ENCODE peak calls at places on chromosomes 7 and 10, in five cellular contexts. V, P, J, L and F are unnamed samples.

GRCh38 chr7:30226593-30227268 is 57.7 kb upstream of the ZNRF2 start:
- DNase-seq in V (no peak), P (no peak), J (peak; percentile 66), L (no peak), F (no peak)

GRCh38 chr7:8254667-8255066 is 7.3 kb downstream of the ICA1 start:
- DNase-seq in V (no peak), P (no peak), J (no peak), L (no peak), F (no peak)

GRCh38 chr7:44240983-44241510 is 40.3 kb downstream of the YKT6 start:
- DNase-seq in V (no peak), P (peak; percentile 49), J (peak; percentile 87), L (peak; percentile 93), F (peak; percentile 56)

GRCh38 chr10:110141747-110142625 is 65.4 kb upstream of the MXI1 start:
- DNase-seq in V (no peak), P (no peak), J (peak; percentile 81), L (no peak), F (no peak)

GRCh38 chr7:5631185-5631584 is 150.3 kb downstream of the RNF216 start:
- DNase-seq in V (no peak), P (no peak), J (no peak), L (no peak), F (no peak)

GRCh38 chr7:19113855-19114590 is 3.4 kb downstream of the TWIST1 start:
- DNase-seq in V (no peak), P (no peak), J (no peak), L (no peak), F (peak; percentile 85)

GRCh38 chr7:1843271-1843861 is 173.3 kb downstream of the ELFN1 start:
- DNase-seq in V (no peak), P (no peak), J (peak; percentile 33), L (no peak), F (no peak)

GRCh38 chr7:82067628-82068264 is 297.9 kb upstream of the HGF start:
- DNase-seq in V (no peak), P (no peak), J (no peak), L (no peak), F (no peak)

GRCh38 chr7:26937306-26937705 is 72.9 kb upstream of the SKAP2 start:
- DNase-seq in V (no peak), P (no peak), J (no peak), L (no peak), F (no peak)

GRCh38 chr7:4430227-4430626 is 251.9 kb upstream of the FOXK1 start:
- DNase-seq in V (no peak), P (no peak), J (no peak), L (no peak), F (no peak)

GRCh38 chr7:136133491-136133990 is 156.4 kb upstream of the MTPN start:
- DNase-seq in V (no peak), P (no peak), J (no peak), L (no peak), F (peak; percentile 75)

GRCh38 chr10:101380353-101381017 is 26.5 kb downstream of the BTRC start:
- DNase-seq in V (no peak), P (no peak), J (no peak), L (no peak), F (no peak)

GRCh38 chr7:18845700-18846099 is 271.7 kb downstream of the TWIST1 start:
- DNase-seq in V (no peak), P (no peak), J (no peak), L (no peak), F (no peak)